ENCODE peak calls at places on chromosomes 11 and 22, in six cellular contexts. L is endothelial cell, G is astrocyte of the hippocampus, F is HTR-8/SVneo, Q is GDM1, D is activated T-cell treated with anti-CD3 and anti-CD28 coated beads for 1 hour. R is an unnamed sample.

GRCh38 chr11:101470414-101470813 is 113.4 kb downstream of the TRPC6 start:
- DNase-seq in L (no peak), G (no peak), F (no peak), Q (no peak), D (no peak), R (no peak)

GRCh38 chr11:60257956-60258722 is 15.2 kb upstream of the MS4A4E start:
- DNase-seq in L (no peak), G (no peak), F (no peak), Q (no peak), D (no peak), R (no peak)

GRCh38 chr22:32202161-32202538 is 2.7 kb downstream of the RFPL2 start:
- DNase-seq in L (no peak), G (no peak), F (no peak), Q (no peak), D (no peak), R (no peak)

GRCh38 chr22:21026783-21027692 is 5.3 kb downstream of the SLC7A4 start:
- DNase-seq in L (no peak), G (peak), F (no peak), Q (no peak), D (no peak), R (no peak)

GRCh38 chr11:96341237-96342130 is 1.5 kb downstream of the MAML2 start:
- DNase-seq in L (peak), G (peak), F (peak), Q (no peak), D (peak), R (no peak)

GRCh38 chr11:61834278-61835004 is 6.3 kb downstream of the FADS2 start:
- DNase-seq in L (peak), G (peak), F (no peak), Q (peak), D (no peak), R (peak)

GRCh38 chr11:116162541-116163230 is 610.1 kb downstream of the BUD13 start:
- DNase-seq in L (peak), G (peak), F (no peak), Q (no peak), D (no peak), R (no peak)

GRCh38 chr11:706957-707816 is 1.2 kb downstream of the EPS8L2 start:
- DNase-seq in L (no peak), G (peak), F (peak), Q (no peak), D (no peak), R (no peak)

GRCh38 chr11:119685073-119685746 is 43.8 kb downstream of the NECTIN1 start:
- DNase-seq in L (no peak), G (no peak), F (no peak), Q (no peak), D (no peak), R (no peak)

GRCh38 chr11:120210651-120211521 is at the start of gene OAF:
- DNase-seq in L (peak), G (peak), F (peak), Q (peak), D (peak), R (peak)

GRCh38 chr11:10758959-10759358 is 7.9 kb downstream of the CTR9 start:
- DNase-seq in L (no peak), G (no peak), F (no peak), Q (no peak), D (no peak), R (no peak)

GRCh38 chr11:6405039-6405667 is 13.7 kb downstream of the APBB1 start:
- DNase-seq in L (no peak), G (peak), F (no peak), Q (no peak), D (no peak), R (no peak)

GRCh38 chr11:26442131-26442530 is 110.2 kb downstream of the ANO3 start:
- DNase-seq in L (no peak), G (peak), F (no peak), Q (no peak), D (no peak), R (no peak)

GRCh38 chr11:70110538-70111055 is 32.5 kb downstream of the ANO1 start:
- DNase-seq in L (no peak), G (no peak), F (no peak), Q (no peak), D (no peak), R (no peak)

GRCh38 chr11:27965559-27965958 is 142.4 kb downstream of the KIF18A start:
- DNase-seq in L (no peak), G (no peak), F (no peak), Q (no peak), D (no peak), R (no peak)

GRCh38 chr22:21942407-21942895 is 10.2 kb downstream of the PPM1F start:
- DNase-seq in L (peak), G (peak), F (peak), Q (peak), D (no peak), R (peak)

GRCh38 chr11:65787649-65788622 is 1.1 kb downstream of the OVOL1 start:
- DNase-seq in L (no peak), G (no peak), F (no peak), Q (no peak), D (no peak), R (no peak)

GRCh38 chr11:14340721-14341120 is 18.3 kb downstream of the RRAS2 start:
- DNase-seq in L (no peak), G (no peak), F (no peak), Q (no peak), D (no peak), R (no peak)

GRCh38 chr11:74417860-74418508 is 19.8 kb upstream of the PGM2L1 start:
- DNase-seq in L (no peak), G (peak), F (no peak), Q (no peak), D (no peak), R (no peak)

GRCh38 chr11:44568706-44569473 is 3.4 kb downstream of the CD82 start:
- DNase-seq in L (peak), G (peak), F (peak), Q (peak), D (peak), R (no peak)

GRCh38 chr11:130719516-130719915 is 196.8 kb downstream of the SNX19 start:
- DNase-seq in L (no peak), G (peak), F (peak), Q (no peak), D (no peak), R (no peak)

GRCh38 chr11:117505285-117505970 is 177.8 kb downstream of the CEP164 start:
- DNase-seq in L (no peak), G (no peak), F (no peak), Q (no peak), D (no peak), R (no peak)

GRCh38 chr22:50280022-50280707 is 10.0 kb upstream of the MAPK11 start:
- DNase-seq in L (no peak), G (no peak), F (no peak), Q (no peak), D (no peak), R (no peak)

GRCh38 chr11:81870066-81870412 is 863.6 kb downstream of the FAM181B start:
- DNase-seq in L (no peak), G (no peak), F (no peak), Q (no peak), D (no peak), R (no peak)

GRCh38 chr11:65151500-65151899 is 17.2 kb upstream of the SYVN1 start:
- DNase-seq in L (no peak), G (no peak), F (no peak), Q (no peak), D (no peak), R (no peak)

GRCh38 chr22:22883090-22883727 is 4.4 kb upstream of the IGLL5 start:
- DNase-seq in L (no peak), G (no peak), F (no peak), Q (no peak), D (no peak), R (no peak)

GRCh38 chr11:62777389-62777788 is 6.2 kb downstream of the TAF6L start:
- DNase-seq in L (no peak), G (no peak), F (no peak), Q (no peak), D (no peak), R (no peak)

R was measured in NCI-H460.